ENCODE peak calls at places on chromosomes 4 and X, in four cellular contexts. R, T, H and W are unnamed samples.

GRCh38 chrX:65744965-65745364 is 77.5 kb downstream of the MSN start:
- DNase-seq in H (no peak), R (no peak), T (peak), W (no peak)

GRCh38 chr4:7120341-7120740 is 52.5 kb upstream of the GRPEL1 start:
- DNase-seq in R (no peak), T (no peak), H (no peak), W (no peak)

GRCh38 chr4:188647820-188648380 is 508.7 kb downstream of the TRIML1 start:
- DNase-seq in T (no peak), R (no peak), H (no peak), W (no peak)

GRCh38 chrX:97117572-97117971 is 233.9 kb downstream of the RPA4 start:
- DNase-seq in R (no peak), H (no peak), T (no peak), W (no peak)

GRCh38 chrX:12411831-12412230 is 273.6 kb downstream of the FRMPD4 start:
- DNase-seq in H (no peak), R (no peak), T (peak), W (no peak)

GRCh38 chrX:14936561-14936960 is 63.3 kb downstream of the MOSPD2 start:
- DNase-seq in R (no peak), T (peak), H (no peak), W (no peak)

GRCh38 chrX:154379569-154379951 is 465 bp downstream of the EMD start:
- DNase-seq in R (no peak), H (no peak), T (no peak), W (no peak)

GRCh38 chrX:74251006-74251930 is 52.7 kb upstream of the ZCCHC13 start:
- DNase-seq in R (no peak), T (peak), H (peak), W (no peak)

GRCh38 chr4:14592950-14593349 is 409.3 kb upstream of the CPEB2 start:
- DNase-seq in R (no peak), T (no peak), H (no peak), W (no peak)

GRCh38 chrX:11462648-11463047 is 169.4 kb downstream of the AMELX start:
- DNase-seq in R (no peak), T (no peak), H (no peak), W (no peak)

GRCh38 chr4:67229148-67229547 is 316.2 kb downstream of the CENPC start:
- DNase-seq in R (no peak), T (no peak), H (no peak), W (no peak)

GRCh38 chrX:152915541-152916241 is 17.8 kb downstream of the ZNF185 start:
- DNase-seq in H (no peak), T (peak), R (no peak), W (no peak)

GRCh38 chr4:123096038-123096437 is 173.6 kb upstream of the NUDT6 start:
- DNase-seq in H (no peak), R (no peak), T (peak), W (no peak)